ENCODE peak calls at places on chromosomes 5 and 9, in six cellular contexts. I is thyroid gland, C is heart left ventricle, L is GM12892, U is Peyer's patch, E is transverse colon. H is an unnamed sample.

GRCh38 chr9:98255064-98255577 is 328 bp downstream of the TBC1D2 start:
- DNase-seq in I (no peak), C (no peak), L (no peak), U (no peak), E (peak), H (no peak)

GRCh38 chr5:21391506-21391905 is 1403.5 kb upstream of the CDH18 start:
- DNase-seq in I (no peak), C (no peak), L (no peak), U (no peak), E (no peak), H (no peak)

GRCh38 chr9:136527721-136528710 is 17.8 kb downstream of the NOTCH1 start:
- DNase-seq in I (no peak), C (no peak), L (peak), U (no peak), E (peak), H (no peak)

GRCh38 chr5:61053937-61054336 is 108.3 kb downstream of the SMIM15 start:
- DNase-seq in I (no peak), C (no peak), L (no peak), U (no peak), E (no peak), H (no peak)

GRCh38 chr9:125433461-125434001 is 171.9 kb downstream of the GAPVD1 start:
- DNase-seq in I (no peak), C (no peak), L (no peak), U (peak), E (no peak), H (no peak)

GRCh38 chr9:95796029-95796428 is 79.5 kb upstream of the ERCC6L2 start:
- DNase-seq in I (no peak), C (no peak), L (no peak), U (no peak), E (no peak), H (no peak)

GRCh38 chr5:132820162-132820754 is 7.2 kb downstream of the SOWAHA start:
- DNase-seq in I (peak), C (peak), L (peak), U (peak), E (peak), H (peak)

GRCh38 chr5:3694819-3695218 is 99.2 kb downstream of the IRX1 start:
- DNase-seq in I (no peak), C (no peak), L (no peak), U (no peak), E (no peak), H (no peak)

GRCh38 chr9:110069326-110070248 is 138.4 kb downstream of the C9orf152 start:
- DNase-seq in I (peak), C (peak), L (no peak), U (no peak), E (no peak), H (no peak)

GRCh38 chr5:132759114-132760042 is 12.2 kb downstream of the CCNI2 start:
- DNase-seq in I (no peak), C (no peak), L (no peak), U (peak), E (peak), H (peak)

GRCh38 chr5:175681045-175681974 is 23.4 kb downstream of the HRH2 start:
- DNase-seq in I (no peak), C (peak), L (no peak), U (no peak), E (no peak), H (no peak)

GRCh38 chr5:43042176-43042625 is 2.1 kb upstream of the ANXA2R start:
- DNase-seq in I (peak), C (peak), L (peak), U (peak), E (peak), H (peak)

GRCh38 chr5:146446861-146447733 is at the start of gene TCERG1:
- DNase-seq in I (peak), C (peak), L (peak), U (peak), E (peak), H (peak)
- TF ChIP-seq POLR2A in I (peak), C (no peak), L (peak), U (peak), E (peak), H (peak)

DNA sequence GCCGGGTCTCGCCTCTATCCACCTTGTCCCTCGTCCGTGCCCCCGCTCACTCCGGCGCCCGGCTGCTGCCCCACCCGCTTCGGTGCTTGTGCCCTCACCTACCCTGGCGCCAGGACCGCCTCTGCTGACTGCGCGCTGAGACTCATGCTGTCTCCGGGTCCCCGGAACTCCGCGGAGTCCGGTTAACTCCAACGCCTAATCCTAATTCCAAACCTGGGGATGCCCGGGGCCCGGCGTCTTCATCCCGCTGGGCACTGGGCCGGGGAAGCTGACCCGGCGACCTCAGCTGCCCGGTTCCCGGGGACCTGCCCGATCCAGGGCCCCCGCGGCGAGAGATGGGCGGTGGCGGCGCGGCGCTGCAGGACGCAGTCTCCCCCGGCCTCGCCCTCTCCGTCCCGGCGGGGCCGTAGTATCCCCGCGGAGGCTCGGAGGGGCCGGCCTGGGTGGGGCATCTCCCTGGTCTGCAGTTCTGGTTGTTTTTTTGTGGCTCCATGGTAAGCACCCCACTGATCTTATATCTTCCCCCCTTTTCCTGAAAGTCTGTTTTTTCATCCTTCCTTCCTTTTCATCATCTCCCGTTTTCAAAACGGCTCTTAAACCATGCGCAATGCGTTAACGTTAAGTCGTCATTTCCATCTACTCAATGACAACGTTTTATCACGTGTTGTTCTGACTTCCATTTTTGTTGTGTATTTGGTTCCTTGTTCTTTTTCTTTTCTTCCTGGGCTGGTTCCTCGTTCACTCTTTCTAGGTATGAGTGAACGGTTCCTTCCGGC is 41.1 kb upstream of the PLEKHG4B start:
- DNase-seq in I (no peak), C (no peak), L (no peak), U (no peak), E (no peak), H (no peak)
- TF ChIP-seq POLR2A in I (no peak), C (no peak), L (no peak), U (no peak), E (no peak), H (no peak)

GRCh38 chr5:94326579-94326978 is 291.8 kb downstream of the KIAA0825 start:
- DNase-seq in I (no peak), C (no peak), L (no peak), U (no peak), E (no peak), H (no peak)
- TF ChIP-seq POLR2A in I (no peak), C (no peak), L (no peak), U (no peak), E (no peak), H (no peak)

DNA sequence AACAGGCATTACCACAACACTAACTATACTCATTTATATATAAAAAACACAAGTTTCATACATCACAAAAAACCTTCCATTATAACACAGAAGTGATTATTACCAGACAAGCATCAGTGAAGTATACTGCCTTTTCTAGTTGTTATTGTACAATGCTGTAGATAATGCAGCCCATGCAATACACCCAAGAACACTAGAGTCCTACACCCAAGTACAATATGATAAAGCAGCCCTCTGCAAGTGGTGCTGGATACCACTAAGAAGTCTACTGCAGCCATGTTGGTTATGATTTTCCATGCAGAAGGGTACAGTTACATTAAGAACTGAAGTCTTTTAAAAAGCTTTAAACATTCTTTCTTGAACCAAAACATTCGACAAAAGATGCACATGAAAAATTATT is 10.3 kb downstream of the ZFAND5 start:
- DNase-seq in I (no peak), C (no peak), L (no peak), U (no peak), E (no peak), H (no peak)
- TF ChIP-seq POLR2A in I (no peak), C (no peak), L (peak), U (no peak), E (peak), H (no peak)

H was measured in prostate gland.